ENCODE peak calls at places on chromosomes 6 and 20, in seven cellular contexts. Q is psoas muscle; R is GM12878; P is neuronal stem cell; G is CD8-positive, alpha-beta memory T cell; H is tibial artery; D is left ventricle myocardium inferior. U is an unnamed sample.

GRCh38 chr20:13659288-13659687 is 20.6 kb upstream of the TASP1 start:
- DNase-seq in Q (no peak), R (peak; percentile 70), P (no peak), G (no peak), H (no peak), D (no peak), U (no peak)

GRCh38 chr6:53811082-53811481 is 16.3 kb downstream of the LRRC1 start:
- DNase-seq in Q (no peak), R (peak; percentile 34), P (no peak), G (no peak), H (no peak), D (no peak), U (no peak)

GRCh38 chr20:63272105-63273078 is at the start of gene ARFGAP1:
- DNase-seq in Q (peak; percentile 93), R (peak; percentile 28), P (peak; percentile 90), G (peak; percentile 84), H (peak; percentile 93), D (peak; percentile 93), U (peak; percentile 36)

GRCh38 chr6:158002951-158003853 is 21.5 kb downstream of the SYNJ2 start:
- DNase-seq in Q (peak; percentile 45), R (no peak), P (no peak), G (no peak), H (peak; percentile 83), D (peak; percentile 60), U (no peak)

GRCh38 chr20:38304845-38305447 is 990 bp downstream of the BPI start:
- DNase-seq in Q (peak; percentile 35), R (no peak), P (no peak), G (no peak), H (no peak), D (no peak), U (no peak)

GRCh38 chr6:26457796-26458688 is at the start of gene BTN2A1:
- DNase-seq in Q (peak; percentile 58), R (peak; percentile 70), P (peak; percentile 85), G (peak; percentile 68), H (peak; percentile 89), D (peak; percentile 65), U (peak; percentile 92)

GRCh38 chr20:22796465-22797077 is 212.2 kb upstream of the FOXA2 start:
- DNase-seq in Q (no peak), R (no peak), P (no peak), G (no peak), H (no peak), D (no peak), U (no peak)

GRCh38 chr20:5602346-5602745 is 147.9 kb upstream of the SHLD1 start:
- DNase-seq in Q (no peak), R (no peak), P (no peak), G (no peak), H (no peak), D (no peak), U (no peak)

GRCh38 chr6:83430606-83431544 is at the start of gene ME1:
- DNase-seq in Q (peak; percentile 87), R (peak; percentile 52), P (peak; percentile 52), G (peak; percentile 75), H (peak; percentile 88), D (peak; percentile 79), U (peak; percentile 52)

GRCh38 chr6:44771647-44772415 is 384.3 kb downstream of the CDC5L start:
- DNase-seq in Q (no peak), R (no peak), P (no peak), G (no peak), H (no peak), D (no peak), U (no peak)

GRCh38 chr6:44034931-44035345 is 92.3 kb downstream of the MRPL14 start:
- DNase-seq in Q (no peak), R (no peak), P (no peak), G (no peak), H (no peak), D (no peak), U (no peak)

GRCh38 chr20:41029150-41029872 is 689 bp downstream of the TOP1 start:
- DNase-seq in Q (peak; percentile 34), R (no peak), P (peak; percentile 35), G (peak; percentile 14), H (peak; percentile 69), D (peak; percentile 34), U (peak; percentile 61)

GRCh38 chr6:30719356-30719755 is 796 bp upstream of the TUBB start:
- DNase-seq in Q (no peak), R (no peak), P (no peak), G (no peak), H (no peak), D (no peak), U (no peak)

GRCh38 chr6:13624871-13625288 is 9.7 kb downstream of the NOL7 start:
- DNase-seq in Q (no peak), R (no peak), P (no peak), G (peak; percentile 2), H (no peak), D (no peak), U (no peak)

GRCh38 chr6:114049367-114049966 is 78.5 kb upstream of the HDAC2 start:
- DNase-seq in Q (no peak), R (no peak), P (no peak), G (no peak), H (no peak), D (no peak), U (no peak)

GRCh38 chr20:62652051-62652893 is 10.0 kb downstream of the SLCO4A1 start:
- DNase-seq in Q (peak; percentile 94), R (peak; percentile 85), P (no peak), G (peak; percentile 48), H (peak; percentile 98), D (peak; percentile 92), U (peak; percentile 96)

GRCh38 chr6:7921071-7921470 is 10.5 kb upstream of the TXNDC5 start:
- DNase-seq in Q (no peak), R (no peak), P (no peak), G (no peak), H (no peak), D (no peak), U (no peak)

GRCh38 chr6:7918403-7918802 is 7.8 kb upstream of the TXNDC5 start:
- DNase-seq in Q (no peak), R (no peak), P (no peak), G (no peak), H (no peak), D (no peak), U (no peak)

GRCh38 chr6:7921582-7922199 is 11.1 kb upstream of the TXNDC5 start:
- DNase-seq in Q (no peak), R (no peak), P (no peak), G (no peak), H (no peak), D (no peak), U (no peak)

GRCh38 chr6:7919871-7920270 is 9.3 kb upstream of the TXNDC5 start:
- DNase-seq in Q (no peak), R (no peak), P (no peak), G (no peak), H (no peak), D (no peak), U (no peak)

GRCh38 chr6:7920425-7920824 is 9.8 kb upstream of the TXNDC5 start:
- DNase-seq in Q (no peak), R (no peak), P (no peak), G (no peak), H (no peak), D (no peak), U (no peak)
- H3K4me1 ChIP-seq in Q (peaks cover 3% of the 10 kb centered on the region), R (peaks cover 31% of the 10 kb centered on the region), P (no peaks in the 10 kb centered on the region), G (no peaks in the 10 kb centered on the region), H (no peaks in the 10 kb centered on the region), D (no peaks in the 10 kb centered on the region), U (no peaks in the 10 kb centered on the region)

DNA sequence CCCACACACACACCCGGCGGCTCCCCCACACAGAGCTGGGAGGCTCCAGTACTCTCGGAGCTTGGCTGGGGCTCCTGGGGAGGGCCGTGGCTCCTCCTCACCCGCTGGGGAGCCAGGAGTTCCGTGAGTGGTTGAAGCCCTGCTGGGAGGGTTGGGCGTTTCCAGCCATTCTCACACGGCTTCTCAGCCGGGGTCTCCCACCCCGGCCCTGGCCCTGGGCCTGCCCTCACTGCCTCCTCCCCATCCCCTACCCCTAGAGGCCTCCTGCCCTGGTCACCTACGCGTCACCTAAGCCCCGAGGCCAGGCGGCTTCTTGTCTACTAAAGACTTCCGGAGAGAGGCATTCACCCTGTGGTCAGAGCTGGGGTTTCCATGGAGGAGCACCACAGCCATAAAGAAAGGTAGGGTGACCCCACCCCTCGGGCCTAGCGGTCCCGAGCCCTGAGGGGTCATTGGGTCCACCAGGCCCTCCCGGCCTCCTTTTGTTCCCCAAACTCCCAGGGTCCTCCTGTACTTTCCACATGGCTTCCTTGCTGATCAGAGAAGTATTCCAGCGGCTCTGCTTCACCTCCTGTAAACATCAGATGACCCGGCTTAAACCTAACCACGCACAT is 99.3 kb downstream of the TTLL2 start:
- DNase-seq in Q (no peak), R (no peak), P (no peak), G (no peak), H (no peak), D (no peak), U (no peak)
- H3K4me1 ChIP-seq in Q (no peaks in the 10 kb centered on the region), R (no peaks in the 10 kb centered on the region), P (no peaks in the 10 kb centered on the region), G (no peaks in the 10 kb centered on the region), H (no peaks in the 10 kb centered on the region), D (no peaks in the 10 kb centered on the region), U (no peaks in the 10 kb centered on the region)

DNA sequence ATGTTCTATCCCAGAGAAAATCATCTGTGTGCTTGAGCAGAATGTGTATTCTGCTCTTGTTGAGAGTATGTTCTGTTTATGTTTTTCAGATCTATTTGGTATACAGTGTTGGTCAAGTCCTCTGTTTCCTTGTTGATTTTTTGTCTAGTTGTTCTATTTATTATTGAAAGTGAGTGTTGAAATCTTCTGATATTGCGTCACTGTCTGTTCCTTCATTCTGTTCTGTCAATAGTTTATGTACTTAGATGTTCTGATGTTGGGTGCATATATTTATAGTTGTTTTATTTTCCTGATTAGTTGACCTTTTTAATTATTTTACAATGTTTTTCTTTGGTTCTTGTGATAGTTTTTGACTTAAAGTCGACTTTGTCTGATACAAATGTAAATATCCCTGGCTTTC is 458.7 kb upstream of the HSF2 start:
- DNase-seq in Q (no peak), R (no peak), P (no peak), G (no peak), H (no peak), D (no peak), U (no peak)
- H3K4me1 ChIP-seq in Q (no peaks in the 10 kb centered on the region), R (no peaks in the 10 kb centered on the region), P (no peaks in the 10 kb centered on the region), G (no peaks in the 10 kb centered on the region), H (peaks cover 16% of the 10 kb centered on the region), D (no peaks in the 10 kb centered on the region), U (no peaks in the 10 kb centered on the region)

GRCh38 chr6:89934685-89935366 is 40.6 kb downstream of the GJA10 start:
- DNase-seq in Q (no peak), R (no peak), P (no peak), G (no peak), H (no peak), D (no peak), U (no peak)

GRCh38 chr6:89932245-89932802 is 38.1 kb downstream of the GJA10 start:
- DNase-seq in Q (no peak), R (no peak), P (no peak), G (no peak), H (no peak), D (no peak), U (no peak)

GRCh38 chr6:89938014-89938413 is 43.7 kb downstream of the GJA10 start:
- DNase-seq in Q (no peak), R (no peak), P (no peak), G (no peak), H (no peak), D (no peak), U (no peak)

GRCh38 chr6:89939144-89939543 is 44.9 kb downstream of the GJA10 start:
- DNase-seq in Q (no peak), R (no peak), P (no peak), G (no peak), H (no peak), D (no peak), U (no peak)

DNA sequence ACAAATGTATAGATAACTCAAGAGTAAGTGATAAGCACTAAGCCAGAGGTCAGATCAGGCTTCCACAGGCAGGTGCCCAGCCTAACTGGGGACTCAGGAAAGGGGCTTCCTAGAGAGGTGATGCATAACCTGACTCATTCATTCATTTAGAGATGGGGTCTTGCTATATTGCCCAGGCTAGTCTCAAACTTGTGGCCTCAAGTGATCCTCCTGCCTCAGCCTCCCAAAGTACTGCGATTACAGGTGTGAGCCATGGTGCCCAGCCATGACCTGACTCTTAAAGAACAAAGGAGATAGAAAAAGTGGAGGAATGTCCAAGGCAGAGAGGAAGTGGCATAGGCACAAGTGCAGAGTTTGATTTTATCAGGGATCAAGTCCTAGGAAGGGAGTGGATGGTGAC is 41.9 kb downstream of the GJA10 start:
- DNase-seq in Q (no peak), R (no peak), P (no peak), G (no peak), H (no peak), D (no peak), U (no peak)
- H3K4me1 ChIP-seq in Q (peaks cover 9% of the 10 kb centered on the region), R (no peaks in the 10 kb centered on the region), P (no peaks in the 10 kb centered on the region), G (peaks cover 4% of the 10 kb centered on the region), H (peaks cover 6% of the 10 kb centered on the region), D (peaks cover 5% of the 10 kb centered on the region), U (no peaks in the 10 kb centered on the region)